ENCODE peak calls at places on chromosomes 7 and 10, in six cellular contexts. One of them, this sample, is unnamed.

GRCh38 chr7:139687980-139688632 is 89.7 kb downstream of the HIPK2 start:
- DNase-seq in tibial nerve: no peak
- DNase-seq in tibial artery: no peak
- DNase-seq in AG10803: no peak
- DNase-seq in cardiac muscle cell: peak; percentile 69
- DNase-seq in heart right ventricle: no peak
- DNase-seq in this sample: no peak

GRCh38 chr10:99534456-99534938 is 1.8 kb downstream of the NKX2-3 start:
- DNase-seq in tibial nerve: no peak
- DNase-seq in tibial artery: no peak
- DNase-seq in AG10803: no peak
- DNase-seq in cardiac muscle cell: no peak
- DNase-seq in heart right ventricle: no peak
- DNase-seq in this sample: no peak

GRCh38 chr10:47026301-47027107 is 115.3 kb downstream of the PTPN20 start:
- DNase-seq in tibial nerve: peak; percentile 2
- DNase-seq in heart right ventricle: no peak
- DNase-seq in AG10803: no peak
- DNase-seq in tibial artery: no peak
- DNase-seq in cardiac muscle cell: no peak
- DNase-seq in this sample: no peak

GRCh38 chr7:41881313-41882130 is 178.6 kb upstream of the INHBA start:
- DNase-seq in AG10803: no peak
- DNase-seq in tibial artery: peak; percentile 48
- DNase-seq in tibial nerve: peak; percentile 35
- DNase-seq in cardiac muscle cell: peak; percentile 48
- DNase-seq in heart right ventricle: peak; percentile 40
- DNase-seq in this sample: no peak

GRCh38 chr10:21030096-21030495 is 133.0 kb upstream of the NEBL start:
- DNase-seq in heart right ventricle: no peak
- DNase-seq in cardiac muscle cell: peak; percentile 93
- DNase-seq in tibial nerve: no peak
- DNase-seq in AG10803: no peak
- DNase-seq in tibial artery: no peak
- DNase-seq in this sample: no peak

GRCh38 chr10:89615824-89616223 is 29.2 kb downstream of the PANK1 start:
- DNase-seq in tibial artery: no peak
- DNase-seq in AG10803: no peak
- DNase-seq in heart right ventricle: no peak
- DNase-seq in tibial nerve: no peak
- DNase-seq in cardiac muscle cell: peak; percentile 12
- DNase-seq in this sample: no peak

GRCh38 chr7:133436014-133436428 is 183.1 kb downstream of the EXOC4 start:
- DNase-seq in tibial artery: no peak
- DNase-seq in tibial nerve: peak; percentile 12
- DNase-seq in AG10803: peak; percentile 90
- DNase-seq in cardiac muscle cell: peak; percentile 94
- DNase-seq in heart right ventricle: no peak
- DNase-seq in this sample: no peak

GRCh38 chr10:66625709-66626590 is 299.9 kb upstream of the LRRTM3 start:
- DNase-seq in cardiac muscle cell: no peak
- DNase-seq in tibial nerve: no peak
- DNase-seq in tibial artery: no peak
- DNase-seq in AG10803: no peak
- DNase-seq in heart right ventricle: no peak
- DNase-seq in this sample: no peak

GRCh38 chr10:27285093-27285492 is 44.5 kb upstream of the ACBD5 start:
- DNase-seq in cardiac muscle cell: peak; percentile 26
- DNase-seq in tibial nerve: no peak
- DNase-seq in AG10803: peak; percentile 9
- DNase-seq in heart right ventricle: peak; percentile 26
- DNase-seq in tibial artery: no peak
- DNase-seq in this sample: no peak

GRCh38 chr10:97025613-97026242 is 160.0 kb downstream of the SLIT1 start:
- DNase-seq in cardiac muscle cell: peak; percentile 76
- DNase-seq in tibial nerve: peak; percentile 59
- DNase-seq in tibial artery: peak; percentile 35
- DNase-seq in heart right ventricle: peak; percentile 37
- DNase-seq in AG10803: peak; percentile 55
- DNase-seq in this sample: no peak

GRCh38 chr10:21516270-21517131 is 9.0 kb downstream of the SKIDA1 start:
- DNase-seq in tibial nerve: no peak
- DNase-seq in cardiac muscle cell: peak; percentile 86
- DNase-seq in heart right ventricle: peak; percentile 51
- DNase-seq in tibial artery: peak; percentile 51
- DNase-seq in AG10803: peak; percentile 72
- DNase-seq in this sample: no peak

GRCh38 chr10:22899307-22899706 is 28.5 kb upstream of the ARMC3 start:
- DNase-seq in AG10803: no peak
- DNase-seq in tibial nerve: no peak
- DNase-seq in cardiac muscle cell: no peak
- DNase-seq in tibial artery: no peak
- DNase-seq in heart right ventricle: no peak
- DNase-seq in this sample: no peak

GRCh38 chr7:158695726-158696452 is 8.7 kb downstream of the NCAPG2 start:
- DNase-seq in cardiac muscle cell: peak; percentile 92
- DNase-seq in heart right ventricle: peak; percentile 83
- DNase-seq in AG10803: peak; percentile 87
- DNase-seq in tibial nerve: peak; percentile 67
- DNase-seq in tibial artery: peak; percentile 76
- DNase-seq in this sample: peak; percentile 16

GRCh38 chr7:102918865-102919264 is 6.1 kb downstream of the LRRC17 start:
- DNase-seq in AG10803: no peak
- DNase-seq in tibial artery: no peak
- DNase-seq in heart right ventricle: no peak
- DNase-seq in cardiac muscle cell: no peak
- DNase-seq in tibial nerve: no peak
- DNase-seq in this sample: no peak

GRCh38 chr7:116443101-116443523 is 56.4 kb upstream of the CAV2 start:
- DNase-seq in tibial nerve: no peak
- DNase-seq in heart right ventricle: no peak
- DNase-seq in AG10803: peak; percentile 96
- DNase-seq in tibial artery: no peak
- DNase-seq in cardiac muscle cell: peak; percentile 93
- DNase-seq in this sample: peak; percentile 87

GRCh38 chr10:120891367-120891766 is 40.2 kb downstream of the WDR11 start:
- DNase-seq in tibial artery: no peak
- DNase-seq in tibial nerve: no peak
- DNase-seq in cardiac muscle cell: peak; percentile 23
- DNase-seq in heart right ventricle: no peak
- DNase-seq in AG10803: peak; percentile 67
- DNase-seq in this sample: no peak

DNA sequence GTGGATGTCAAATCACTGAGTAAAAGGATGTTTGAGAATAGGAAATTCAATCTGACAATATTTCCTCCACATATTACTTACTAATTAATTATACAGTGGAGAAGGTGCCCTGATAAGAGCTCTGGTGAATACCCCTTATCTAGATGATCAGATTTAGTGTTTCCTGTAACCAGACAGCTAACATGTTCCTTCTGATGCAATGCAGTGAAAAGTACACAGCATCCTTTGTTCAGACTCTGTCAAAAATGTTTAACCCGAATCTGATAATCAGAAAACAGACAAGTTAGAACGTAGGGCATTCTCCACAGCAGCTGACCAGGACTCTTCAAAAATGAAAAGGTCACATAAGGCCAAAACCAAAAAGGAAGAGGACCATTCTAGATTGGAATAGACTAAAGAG is 46.2 kb downstream of the WDR11 start:
- DNase-seq in AG10803: peak; percentile 9
- DNase-seq in cardiac muscle cell: peak; percentile 38
- DNase-seq in heart right ventricle: no peak
- DNase-seq in tibial nerve: no peak
- DNase-seq in tibial artery: no peak
- DNase-seq in this sample: no peak
- H3K4me3 ChIP-seq in AG10803: no peak overlapping the region
- H3K4me3 ChIP-seq in cardiac muscle cell: no peak overlapping the region
- H3K4me3 ChIP-seq in heart right ventricle: no peak overlapping the region
- H3K4me3 ChIP-seq in tibial nerve: no peak overlapping the region
- H3K4me3 ChIP-seq in tibial artery: no peak overlapping the region
- H3K4me3 ChIP-seq in this sample: no peak overlapping the region

DNA sequence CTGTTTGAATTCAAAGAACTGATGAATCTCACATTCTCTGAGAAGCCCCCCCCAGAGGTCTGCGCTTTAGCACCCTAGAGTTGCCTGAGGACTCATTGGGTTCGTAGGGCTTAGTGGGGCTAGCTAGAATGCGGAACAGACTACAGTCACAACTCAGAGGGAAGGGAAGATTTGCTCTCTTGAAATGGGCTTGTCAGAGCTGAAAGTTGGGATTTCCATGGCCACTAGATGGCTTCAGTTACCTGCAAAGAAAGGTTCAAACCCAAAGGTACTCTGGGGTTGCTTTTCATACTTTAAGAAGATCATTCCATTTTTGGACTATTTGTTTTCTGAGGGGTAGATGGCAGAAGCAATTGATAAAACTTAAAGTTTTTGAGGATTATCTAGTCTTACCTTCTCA is 205.0 kb downstream of the BBS9 start:
- DNase-seq in AG10803: peak; percentile 10
- DNase-seq in tibial artery: no peak
- DNase-seq in tibial nerve: no peak
- DNase-seq in heart right ventricle: no peak
- DNase-seq in cardiac muscle cell: peak; percentile 46
- DNase-seq in this sample: no peak
- TF ChIP-seq CTCF in AG10803: peak; percentile 41
- TF ChIP-seq CTCF in tibial artery: no peak
- TF ChIP-seq CTCF in tibial nerve: no peak
- TF ChIP-seq CTCF in heart right ventricle: peak; percentile 41
- TF ChIP-seq CTCF in cardiac muscle cell: peak; percentile 42
- TF ChIP-seq CTCF in this sample: peak; percentile 74

GRCh38 chr7:94396044-94396443 is 1.3 kb downstream of the COL1A2 start:
- DNase-seq in AG10803: peak; percentile 85
- DNase-seq in tibial artery: peak; percentile 39
- DNase-seq in tibial nerve: peak; percentile 47
- DNase-seq in heart right ventricle: peak; percentile 5
- DNase-seq in cardiac muscle cell: peak; percentile 87
- DNase-seq in this sample: no peak
- H3K4me3 ChIP-seq in AG10803: peak overlapping the region; percentile 96
- H3K4me3 ChIP-seq in tibial artery: peak overlapping the region; percentile 68
- H3K4me3 ChIP-seq in tibial nerve: peak overlapping the region; percentile 54
- H3K4me3 ChIP-seq in heart right ventricle: peak overlapping the region; percentile 71
- H3K4me3 ChIP-seq in cardiac muscle cell: no peak overlapping the region
- H3K4me3 ChIP-seq in this sample: no peak overlapping the region

GRCh38 chr10:69948261-69948660 is 104.4 kb upstream of the MACROH2A2 start:
- DNase-seq in tibial artery: no peak
- DNase-seq in heart right ventricle: no peak
- DNase-seq in tibial nerve: no peak
- DNase-seq in cardiac muscle cell: no peak
- DNase-seq in AG10803: no peak
- DNase-seq in this sample: no peak
- TF ChIP-seq CTCF in tibial artery: no peak
- TF ChIP-seq CTCF in heart right ventricle: no peak
- TF ChIP-seq CTCF in tibial nerve: no peak
- TF ChIP-seq CTCF in cardiac muscle cell: no peak
- TF ChIP-seq CTCF in AG10803: no peak
- TF ChIP-seq CTCF in this sample: no peak